ENCODE peak calls at places on chromosomes 4 and X, in nine cellular contexts. G is H9, I is AG09319, Z is fibroblast of lung, R is tibial nerve, T is A549, X is HCT116, S is coronary artery, L is OCI-LY7. E is an unnamed sample.

GRCh38 chr4:152273343-152273742 is 262.5 kb downstream of the FBXW7 start:
- DNase-seq in R (no peak), Z (no peak), S (no peak), I (no peak), T (no peak), X (no peak), G (no peak), L (no peak), E (no peak)

GRCh38 chrX:110412971-110413726 is 54.5 kb downstream of the RTL9 start:
- DNase-seq in X (no peak), R (peak), G (peak), T (peak), L (peak), S (peak), Z (peak), I (no peak), E (peak)

GRCh38 chr4:5051692-5052423 is 578 bp downstream of the STK32B start:
- DNase-seq in S (no peak), R (no peak), X (no peak), T (peak), G (peak), L (no peak), Z (peak), I (no peak), E (no peak)

GRCh38 chrX:106415276-106415895 is 196.4 kb upstream of the RADX start:
- DNase-seq in S (no peak), G (no peak), Z (peak), L (peak), I (no peak), X (peak), R (no peak), T (peak), E (no peak)

GRCh38 chrX:22171287-22172060 is 101.2 kb upstream of the CBLL2 start:
- DNase-seq in R (no peak), I (no peak), S (no peak), X (no peak), T (no peak), Z (no peak), L (no peak), G (no peak), E (no peak)

GRCh38 chrX:153349952-153350351 is 16.0 kb downstream of the ZNF275 start:
- DNase-seq in G (no peak), I (no peak), L (no peak), R (no peak), Z (no peak), S (peak), X (no peak), T (no peak), E (no peak)

GRCh38 chr4:180947421-180947820 is 1295.8 kb upstream of the TENM3 start:
- DNase-seq in I (no peak), X (peak), L (peak), Z (peak), G (no peak), S (no peak), T (no peak), R (no peak), E (no peak)

GRCh38 chr4:157713342-157713741 is 459.5 kb downstream of the GASK1B start:
- DNase-seq in I (no peak), G (no peak), R (no peak), Z (no peak), L (no peak), S (no peak), X (no peak), T (no peak), E (no peak)

GRCh38 chr4:151197258-151197657 is 79.7 kb upstream of the PRSS48 start:
- DNase-seq in Z (no peak), T (no peak), X (no peak), G (no peak), L (no peak), R (peak), S (no peak), I (peak), E (no peak)

GRCh38 chr4:94519019-94519418 is 67.3 kb downstream of the PDLIM5 start:
- DNase-seq in I (no peak), Z (no peak), T (no peak), R (no peak), G (no peak), L (no peak), X (no peak), S (no peak), E (no peak)

GRCh38 chr4:86543560-86544312 is 50.4 kb upstream of the PTPN13 start:
- DNase-seq in X (no peak), I (no peak), L (no peak), R (no peak), S (no peak), Z (peak), T (no peak), G (no peak), E (no peak)

GRCh38 chr4:118950224-118950623 is 61.6 kb downstream of the SYNPO2 start:
- DNase-seq in I (no peak), G (no peak), Z (no peak), R (no peak), T (no peak), X (no peak), S (no peak), L (no peak), E (no peak)

GRCh38 chr4:85932371-85933305 is 427.2 kb downstream of the MAPK10 start:
- DNase-seq in T (no peak), R (no peak), I (no peak), Z (peak), S (no peak), G (no peak), L (no peak), X (no peak), E (no peak)

GRCh38 chr4:95637047-95637600 is 88.4 kb upstream of the UNC5C start:
- DNase-seq in Z (peak), I (no peak), R (no peak), S (no peak), X (no peak), T (peak), L (no peak), G (peak), E (no peak)

GRCh38 chr4:96786306-96786705 is 946.4 kb downstream of the PDHA2 start:
- DNase-seq in G (no peak), X (no peak), L (no peak), R (no peak), Z (no peak), I (no peak), S (no peak), T (no peak), E (no peak)

GRCh38 chrX:108167211-108167872 is 75.8 kb downstream of the ATG4A start:
- DNase-seq in L (no peak), R (no peak), X (peak), G (no peak), Z (peak), T (peak), S (no peak), I (no peak), E (no peak)

GRCh38 chrX:45347877-45348675 is 147.4 kb upstream of the DIPK2B start:
- DNase-seq in Z (peak), S (no peak), G (no peak), T (no peak), L (no peak), X (no peak), R (no peak), I (peak), E (no peak)

GRCh38 chr4:75924309-75924708 is 16.5 kb downstream of the NAAA start:
- DNase-seq in X (no peak), I (no peak), L (no peak), T (no peak), G (no peak), R (no peak), S (no peak), Z (no peak), E (no peak)

GRCh38 chr4:139833131-139833930 is 167.7 kb downstream of the MGST2 start:
- DNase-seq in T (no peak), R (no peak), X (no peak), G (peak), S (no peak), Z (no peak), I (no peak), L (no peak), E (no peak)

GRCh38 chr4:156154978-156155377 is 201.3 kb upstream of the CTSO start:
- DNase-seq in G (no peak), R (no peak), T (no peak), Z (no peak), L (no peak), X (no peak), I (no peak), S (no peak), E (no peak)

GRCh38 chrX:17944833-17945497 is 83.9 kb upstream of the RAI2 start:
- DNase-seq in T (peak), R (peak), L (peak), I (no peak), X (no peak), G (no peak), S (no peak), Z (no peak), E (no peak)

GRCh38 chr4:139018971-139019758 is 3.6 kb downstream of the NOCT start:
- DNase-seq in T (no peak), X (no peak), G (no peak), Z (peak), S (no peak), R (no peak), I (peak), L (no peak), E (no peak)

GRCh38 chrX:1361910-1362309 is 25.3 kb downstream of the IL3RA start:
- DNase-seq in Z (no peak), S (no peak), R (no peak), T (no peak), X (no peak), G (no peak), I (no peak), L (no peak), E (no peak)

DNA sequence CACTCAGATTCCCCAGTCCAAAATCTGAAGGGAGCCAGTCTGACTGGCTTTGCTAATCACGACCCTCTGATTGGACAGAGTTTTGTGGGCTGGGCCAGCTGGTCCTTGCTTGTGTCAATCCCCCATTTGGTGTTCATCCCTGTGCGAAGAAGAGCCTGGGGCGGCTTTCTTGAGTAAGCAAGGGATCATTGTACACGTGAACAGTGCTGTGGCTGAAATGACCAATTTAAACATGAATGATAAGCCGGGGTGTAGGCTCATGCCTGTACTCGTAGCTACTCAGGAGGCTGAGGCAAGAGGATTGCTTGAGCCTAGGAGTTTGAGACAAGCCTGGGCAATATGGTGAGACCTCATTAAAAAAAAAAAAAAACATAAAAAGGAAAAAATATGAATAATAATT is 379.1 kb downstream of the RAPGEF2 start:
- DNase-seq in S (no peak), X (no peak), R (no peak), L (no peak), T (no peak), G (no peak), I (no peak), Z (no peak), E (no peak)
- TF ChIP-seq CTCF in S (no peak), X (no peak), R (no peak), L (no peak), T (no peak), G (no peak), I (no peak), Z (no peak), E (no peak)

GRCh38 chr4:100795581-100795980 is 277.8 kb upstream of the EMCN start:
- DNase-seq in G (no peak), L (no peak), S (no peak), T (no peak), R (no peak), I (no peak), Z (no peak), X (no peak), E (no peak)
- TF ChIP-seq CTCF in G (no peak), L (no peak), S (no peak), T (no peak), R (no peak), I (no peak), Z (no peak), X (no peak), E (no peak)

DNA sequence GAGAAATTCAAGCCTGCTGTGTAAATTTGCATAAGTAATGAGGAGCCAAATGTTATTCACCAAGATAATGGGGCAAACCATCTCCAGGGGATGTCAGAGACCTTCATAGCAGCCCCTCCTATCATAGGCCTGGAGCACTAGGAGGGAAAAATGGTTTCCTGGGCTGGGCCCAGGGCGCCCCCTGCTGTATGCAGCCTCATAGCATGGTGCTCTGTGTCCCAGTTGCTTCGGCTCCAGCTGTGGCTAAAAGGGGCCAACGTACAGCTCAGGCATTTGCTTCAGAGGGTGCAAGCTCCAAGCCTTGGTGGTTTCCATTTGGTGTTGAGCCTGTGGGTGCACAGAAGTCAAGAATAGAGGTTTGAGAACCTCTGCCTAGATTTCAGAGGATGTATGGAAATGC is 859.3 kb downstream of the RPA4 start:
- DNase-seq in X (no peak), L (peak), G (no peak), Z (no peak), T (peak), R (no peak), I (no peak), S (no peak), E (no peak)
- TF ChIP-seq CTCF in X (peak), L (peak), G (peak), Z (no peak), T (no peak), R (no peak), I (peak), S (no peak), E (peak)

DNA sequence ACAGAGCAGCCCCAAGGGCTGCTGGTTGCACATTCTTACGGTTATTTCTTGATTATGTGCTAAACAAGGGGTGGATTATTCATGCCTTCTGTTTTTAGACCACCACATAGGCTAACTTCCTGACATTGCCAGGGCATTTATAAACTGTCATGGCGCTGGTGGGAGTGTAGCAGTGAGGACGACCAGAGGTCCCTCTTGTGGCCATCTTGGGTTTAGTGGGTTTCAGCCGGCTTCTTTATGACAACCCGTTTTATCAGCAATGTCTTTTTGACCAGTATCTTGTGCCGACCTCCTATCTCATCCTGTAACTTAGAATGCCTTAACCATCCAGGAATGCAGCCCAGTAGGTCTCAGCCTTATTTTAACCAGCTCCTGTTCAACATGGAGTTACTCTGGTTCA is 212.4 kb upstream of the GRID2 start:
- DNase-seq in L (peak), S (no peak), I (no peak), T (peak), G (peak), X (no peak), R (no peak), Z (no peak), E (no peak)
- TF ChIP-seq CTCF in L (peak), S (no peak), I (no peak), T (no peak), G (peak), X (no peak), R (no peak), Z (peak), E (no peak)

GRCh38 chrX:78199851-78200250 is 60.4 kb upstream of the TAF9B start:
- DNase-seq in R (no peak), I (no peak), G (no peak), Z (no peak), X (peak), S (no peak), T (peak), L (peak), E (no peak)
- TF ChIP-seq CTCF in R (no peak), I (peak), G (peak), Z (no peak), X (no peak), S (no peak), T (peak), L (peak), E (no peak)

GRCh38 chr4:178293601-178294000 is 851.4 kb upstream of the AGA start:
- DNase-seq in L (no peak), S (no peak), X (no peak), I (no peak), G (no peak), Z (no peak), T (no peak), R (no peak), E (no peak)

DNA sequence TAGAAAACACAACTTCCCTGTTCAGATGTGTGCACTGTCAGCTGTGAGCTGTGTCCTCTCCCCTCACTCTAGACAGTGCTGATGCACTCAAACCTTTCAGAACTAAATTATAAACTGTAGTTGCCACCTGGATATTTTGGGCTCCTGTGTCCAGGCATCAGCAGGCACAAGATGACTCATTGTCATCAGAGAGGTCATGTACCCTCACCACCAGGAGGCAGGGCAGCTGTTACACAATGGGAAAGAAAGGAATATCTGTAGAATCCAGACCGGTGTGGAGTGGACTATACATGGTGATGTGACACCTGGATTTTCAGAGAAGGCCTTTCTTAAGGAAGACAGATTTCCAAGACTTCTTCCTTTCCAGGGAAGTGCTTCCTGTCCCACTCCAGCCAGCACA is 854.4 kb upstream of the AGA start:
- DNase-seq in I (no peak), Z (no peak), L (no peak), R (no peak), G (no peak), S (no peak), T (no peak), X (no peak), E (no peak)
- TF ChIP-seq CTCF in I (no peak), Z (no peak), L (no peak), R (no peak), G (peak), S (no peak), T (no peak), X (no peak), E (no peak)

GRCh38 chrX:38221391-38221929 is 789 bp upstream of the SRPX start:
- DNase-seq in X (no peak), L (no peak), R (no peak), T (no peak), I (no peak), G (no peak), Z (no peak), S (no peak), E (no peak)

GRCh38 chrX:38220936-38221386 is 290 bp upstream of the SRPX start:
- DNase-seq in X (no peak), L (no peak), Z (peak), S (no peak), G (no peak), I (no peak), R (no peak), T (no peak), E (no peak)

GRCh38 chrX:38216642-38217041 is 4.0 kb downstream of the SRPX start:
- DNase-seq in I (no peak), T (no peak), S (no peak), G (no peak), L (no peak), R (no peak), Z (peak), X (no peak), E (no peak)

GRCh38 chrX:38224160-38224559 is 3.5 kb upstream of the SRPX start:
- DNase-seq in X (no peak), G (no peak), I (no peak), T (no peak), L (no peak), Z (no peak), S (no peak), R (no peak), E (no peak)

GRCh38 chrX:38220024-38220935 is at the start of gene SRPX:
- DNase-seq in L (no peak), T (peak), G (peak), S (no peak), I (no peak), X (peak), Z (peak), R (peak), E (no peak)
- TF ChIP-seq CTCF in L (no peak), T (no peak), G (peak), S (no peak), I (peak), X (no peak), Z (peak), R (no peak), E (no peak)

DNA sequence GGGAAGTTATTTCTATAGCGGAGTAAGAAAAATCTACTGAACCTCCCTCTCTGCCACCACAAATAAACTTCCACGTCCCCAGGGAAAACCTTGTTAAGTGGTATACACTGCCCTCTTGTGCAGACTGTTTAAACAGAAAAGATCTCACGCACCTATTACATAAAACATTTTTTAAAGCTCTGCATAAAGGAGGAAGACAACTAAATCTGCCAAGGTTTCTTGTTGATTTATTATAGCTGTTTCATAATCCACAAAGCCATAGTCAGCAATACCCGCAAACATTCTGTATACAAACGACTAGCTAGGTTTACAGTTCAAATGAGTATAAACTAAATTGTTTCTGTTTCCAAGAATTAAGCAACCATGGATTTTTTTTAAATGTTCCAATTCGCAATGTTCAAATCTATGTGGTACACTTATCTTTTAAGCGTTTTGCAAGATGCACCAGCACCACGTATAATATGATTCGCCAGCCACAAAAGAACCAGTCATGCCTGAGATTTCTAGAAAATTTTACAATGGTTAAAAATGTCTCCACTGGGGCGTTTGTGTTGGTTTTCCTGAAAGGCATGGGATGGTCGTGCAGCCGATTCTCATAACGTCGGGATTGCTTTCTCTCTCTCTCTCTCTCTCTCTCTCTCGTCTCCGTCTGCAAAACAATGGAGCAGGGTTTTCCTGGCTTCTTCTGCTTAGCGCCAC is 164.6 kb downstream of the PRKX start:
- DNase-seq in I (peak), T (peak), R (peak), G (no peak), L (peak), X (peak), S (no peak), Z (peak), E (no peak)
- TF ChIP-seq CTCF in I (peak), T (peak), R (peak), G (peak), L (peak), X (peak), S (no peak), Z (peak), E (peak)